ENCODE peak calls at places on chromosomes 2 and 18, in five cellular contexts. One of them, this sample, is unnamed.

GRCh38 chr18:63137999-63138448 is 181.5 kb downstream of the BCL2 start:
- DNase-seq in colonic mucosa: no peak
- DNase-seq in transverse colon: no peak
- DNase-seq in fibroblast of pulmonary artery: peak
- DNase-seq in GM20000: no peak
- DNase-seq in this sample: no peak

GRCh38 chr2:47070155-47070919 is 84.8 kb downstream of the STPG4 start:
- DNase-seq in colonic mucosa: peak
- DNase-seq in transverse colon: no peak
- DNase-seq in fibroblast of pulmonary artery: no peak
- DNase-seq in GM20000: no peak
- DNase-seq in this sample: no peak

GRCh38 chr2:184596819-184597411 is 1.4 kb upstream of the ZNF804A start:
- DNase-seq in colonic mucosa: no peak
- DNase-seq in transverse colon: no peak
- DNase-seq in fibroblast of pulmonary artery: peak
- DNase-seq in GM20000: peak
- DNase-seq in this sample: no peak

GRCh38 chr2:46275995-46276394 is 21.2 kb upstream of the EPAS1 start:
- DNase-seq in colonic mucosa: peak
- DNase-seq in transverse colon: peak
- DNase-seq in fibroblast of pulmonary artery: peak
- DNase-seq in GM20000: no peak
- DNase-seq in this sample: no peak

GRCh38 chr2:232039086-232039485 is 77.6 kb downstream of the DIS3L2 start:
- DNase-seq in colonic mucosa: no peak
- DNase-seq in transverse colon: no peak
- DNase-seq in fibroblast of pulmonary artery: no peak
- DNase-seq in GM20000: no peak
- DNase-seq in this sample: no peak

GRCh38 chr2:132670961-132671781 is 1.2 kb upstream of the LYPD1 start:
- DNase-seq in colonic mucosa: no peak
- DNase-seq in transverse colon: no peak
- DNase-seq in fibroblast of pulmonary artery: peak
- DNase-seq in GM20000: no peak
- DNase-seq in this sample: peak

GRCh38 chr2:104863229-104863584 is 9.3 kb downstream of the POU3F3 start:
- DNase-seq in colonic mucosa: no peak
- DNase-seq in transverse colon: no peak
- DNase-seq in fibroblast of pulmonary artery: no peak
- DNase-seq in GM20000: peak
- DNase-seq in this sample: no peak

GRCh38 chr2:135851858-135852257 is 14.9 kb upstream of the LCT start:
- DNase-seq in colonic mucosa: no peak
- DNase-seq in transverse colon: no peak
- DNase-seq in fibroblast of pulmonary artery: no peak
- DNase-seq in GM20000: no peak
- DNase-seq in this sample: no peak

GRCh38 chr18:40048253-40048652 is 1906.8 kb upstream of the PIK3C3 start:
- DNase-seq in colonic mucosa: no peak
- DNase-seq in transverse colon: no peak
- DNase-seq in fibroblast of pulmonary artery: no peak
- DNase-seq in GM20000: no peak
- DNase-seq in this sample: no peak

GRCh38 chr2:11163439-11164317 is 8.4 kb downstream of the SLC66A3 start:
- DNase-seq in colonic mucosa: no peak
- DNase-seq in transverse colon: no peak
- DNase-seq in fibroblast of pulmonary artery: no peak
- DNase-seq in GM20000: no peak
- DNase-seq in this sample: no peak

GRCh38 chr2:175309799-175310198 is 128.3 kb upstream of the ATP5MC3 start:
- DNase-seq in colonic mucosa: no peak
- DNase-seq in transverse colon: peak
- DNase-seq in fibroblast of pulmonary artery: peak
- DNase-seq in GM20000: peak
- DNase-seq in this sample: peak

GRCh38 chr2:109448946-109449788 is 164.6 kb downstream of the SEPTIN10 start:
- DNase-seq in colonic mucosa: no peak
- DNase-seq in transverse colon: peak
- DNase-seq in fibroblast of pulmonary artery: no peak
- DNase-seq in GM20000: no peak
- DNase-seq in this sample: no peak

GRCh38 chr2:199273043-199273647 is 184.6 kb downstream of the SATB2 start:
- DNase-seq in colonic mucosa: no peak
- DNase-seq in transverse colon: no peak
- DNase-seq in fibroblast of pulmonary artery: peak
- DNase-seq in GM20000: no peak
- DNase-seq in this sample: no peak

GRCh38 chr2:9400268-9401058 is 22.9 kb downstream of the ITGB1BP1 start:
- DNase-seq in colonic mucosa: no peak
- DNase-seq in transverse colon: no peak
- DNase-seq in fibroblast of pulmonary artery: no peak
- DNase-seq in GM20000: no peak
- DNase-seq in this sample: no peak

GRCh38 chr2:173831312-173832229 is 133.6 kb downstream of the SP3 start:
- DNase-seq in colonic mucosa: peak
- DNase-seq in transverse colon: peak
- DNase-seq in fibroblast of pulmonary artery: peak
- DNase-seq in GM20000: no peak
- DNase-seq in this sample: no peak

GRCh38 chr2:1607236-1607920 is 136.9 kb downstream of the PXDN start:
- DNase-seq in colonic mucosa: no peak
- DNase-seq in transverse colon: no peak
- DNase-seq in fibroblast of pulmonary artery: no peak
- DNase-seq in GM20000: no peak
- DNase-seq in this sample: no peak

GRCh38 chr2:5777089-5777488 is 84.9 kb downstream of the SOX11 start:
- DNase-seq in colonic mucosa: no peak
- DNase-seq in transverse colon: no peak
- DNase-seq in fibroblast of pulmonary artery: no peak
- DNase-seq in GM20000: no peak
- DNase-seq in this sample: no peak

GRCh38 chr2:234326694-234327093 is 170.2 kb downstream of the ARL4C start:
- DNase-seq in colonic mucosa: no peak
- DNase-seq in transverse colon: no peak
- DNase-seq in fibroblast of pulmonary artery: no peak
- DNase-seq in GM20000: no peak
- DNase-seq in this sample: no peak

GRCh38 chr2:144472046-144472412 is 47.9 kb downstream of the ZEB2 start:
- DNase-seq in colonic mucosa: no peak
- DNase-seq in transverse colon: no peak
- DNase-seq in fibroblast of pulmonary artery: no peak
- DNase-seq in GM20000: no peak
- DNase-seq in this sample: no peak

GRCh38 chr2:127685410-127686110 is 10.2 kb upstream of the LIMS2 start:
- DNase-seq in colonic mucosa: no peak
- DNase-seq in transverse colon: no peak
- DNase-seq in fibroblast of pulmonary artery: no peak
- DNase-seq in GM20000: no peak
- DNase-seq in this sample: no peak

GRCh38 chr18:53906681-53907080 is 317.8 kb downstream of the MBD2 start:
- DNase-seq in colonic mucosa: no peak
- DNase-seq in transverse colon: no peak
- DNase-seq in fibroblast of pulmonary artery: peak
- DNase-seq in GM20000: no peak
- DNase-seq in this sample: no peak

GRCh38 chr2:189056200-189057106 is 82.3 kb downstream of the COL3A1 start:
- DNase-seq in colonic mucosa: no peak
- DNase-seq in transverse colon: no peak
- DNase-seq in fibroblast of pulmonary artery: peak
- DNase-seq in GM20000: no peak
- DNase-seq in this sample: no peak

GRCh38 chr2:235709124-235709813 is 215.4 kb downstream of the AGAP1 start:
- DNase-seq in colonic mucosa: peak
- DNase-seq in transverse colon: peak
- DNase-seq in fibroblast of pulmonary artery: no peak
- DNase-seq in GM20000: no peak
- DNase-seq in this sample: no peak

GRCh38 chr2:167478196-167478595 is 589.9 kb downstream of the XIRP2 start:
- DNase-seq in colonic mucosa: no peak
- DNase-seq in transverse colon: no peak
- DNase-seq in fibroblast of pulmonary artery: no peak
- DNase-seq in GM20000: no peak
- DNase-seq in this sample: no peak

GRCh38 chr18:45688113-45688512 is 35.9 kb upstream of the SLC14A1 start:
- DNase-seq in colonic mucosa: no peak
- DNase-seq in transverse colon: no peak
- DNase-seq in fibroblast of pulmonary artery: peak
- DNase-seq in GM20000: no peak
- DNase-seq in this sample: no peak

GRCh38 chr18:49021433-49022129 is 70.8 kb upstream of the SMAD7 start:
- DNase-seq in colonic mucosa: peak
- DNase-seq in transverse colon: peak
- DNase-seq in fibroblast of pulmonary artery: peak
- DNase-seq in GM20000: peak
- DNase-seq in this sample: peak

GRCh38 chr18:50117876-50118275 is 77.1 kb downstream of the MYO5B start:
- DNase-seq in colonic mucosa: no peak
- DNase-seq in transverse colon: no peak
- DNase-seq in fibroblast of pulmonary artery: no peak
- DNase-seq in GM20000: no peak
- DNase-seq in this sample: no peak

GRCh38 chr2:241868661-241869081 is 858 bp upstream of the RTP5 start:
- DNase-seq in colonic mucosa: no peak
- DNase-seq in transverse colon: no peak
- DNase-seq in fibroblast of pulmonary artery: no peak
- DNase-seq in GM20000: no peak
- DNase-seq in this sample: no peak

GRCh38 chr2:190378883-190379237 is 29.3 kb upstream of the MFSD6 start:
- DNase-seq in colonic mucosa: no peak
- DNase-seq in transverse colon: no peak
- DNase-seq in fibroblast of pulmonary artery: no peak
- DNase-seq in GM20000: no peak
- DNase-seq in this sample: no peak

GRCh38 chr2:164430166-164430783 is 191.0 kb downstream of the GRB14 start:
- DNase-seq in colonic mucosa: peak
- DNase-seq in transverse colon: no peak
- DNase-seq in fibroblast of pulmonary artery: peak
- DNase-seq in GM20000: peak
- DNase-seq in this sample: peak

GRCh38 chr2:207792244-207792785 is 22.6 kb upstream of the FZD5 start:
- DNase-seq in colonic mucosa: no peak
- DNase-seq in transverse colon: no peak
- DNase-seq in fibroblast of pulmonary artery: peak
- DNase-seq in GM20000: peak
- DNase-seq in this sample: no peak

GRCh38 chr2:207801259-207801658 is 31.6 kb upstream of the FZD5 start:
- DNase-seq in colonic mucosa: no peak
- DNase-seq in transverse colon: no peak
- DNase-seq in fibroblast of pulmonary artery: no peak
- DNase-seq in GM20000: no peak
- DNase-seq in this sample: no peak

GRCh38 chr2:207791579-207792243 is 22.0 kb upstream of the FZD5 start:
- DNase-seq in colonic mucosa: no peak
- DNase-seq in transverse colon: no peak
- DNase-seq in fibroblast of pulmonary artery: no peak
- DNase-seq in GM20000: no peak
- DNase-seq in this sample: no peak

GRCh38 chr2:207790898-207791297 is 21.2 kb upstream of the FZD5 start:
- DNase-seq in colonic mucosa: no peak
- DNase-seq in transverse colon: no peak
- DNase-seq in fibroblast of pulmonary artery: no peak
- DNase-seq in GM20000: no peak
- DNase-seq in this sample: no peak

GRCh38 chr2:207796585-207797350 is 27.1 kb upstream of the FZD5 start:
- DNase-seq in colonic mucosa: peak
- DNase-seq in transverse colon: peak
- DNase-seq in fibroblast of pulmonary artery: peak
- DNase-seq in GM20000: no peak
- DNase-seq in this sample: peak
- TF ChIP-seq CTCF in colonic mucosa: no peak
- TF ChIP-seq CTCF in transverse colon: no peak
- TF ChIP-seq CTCF in fibroblast of pulmonary artery: no peak
- TF ChIP-seq CTCF in GM20000: no peak
- TF ChIP-seq CTCF in this sample: no peak

DNA sequence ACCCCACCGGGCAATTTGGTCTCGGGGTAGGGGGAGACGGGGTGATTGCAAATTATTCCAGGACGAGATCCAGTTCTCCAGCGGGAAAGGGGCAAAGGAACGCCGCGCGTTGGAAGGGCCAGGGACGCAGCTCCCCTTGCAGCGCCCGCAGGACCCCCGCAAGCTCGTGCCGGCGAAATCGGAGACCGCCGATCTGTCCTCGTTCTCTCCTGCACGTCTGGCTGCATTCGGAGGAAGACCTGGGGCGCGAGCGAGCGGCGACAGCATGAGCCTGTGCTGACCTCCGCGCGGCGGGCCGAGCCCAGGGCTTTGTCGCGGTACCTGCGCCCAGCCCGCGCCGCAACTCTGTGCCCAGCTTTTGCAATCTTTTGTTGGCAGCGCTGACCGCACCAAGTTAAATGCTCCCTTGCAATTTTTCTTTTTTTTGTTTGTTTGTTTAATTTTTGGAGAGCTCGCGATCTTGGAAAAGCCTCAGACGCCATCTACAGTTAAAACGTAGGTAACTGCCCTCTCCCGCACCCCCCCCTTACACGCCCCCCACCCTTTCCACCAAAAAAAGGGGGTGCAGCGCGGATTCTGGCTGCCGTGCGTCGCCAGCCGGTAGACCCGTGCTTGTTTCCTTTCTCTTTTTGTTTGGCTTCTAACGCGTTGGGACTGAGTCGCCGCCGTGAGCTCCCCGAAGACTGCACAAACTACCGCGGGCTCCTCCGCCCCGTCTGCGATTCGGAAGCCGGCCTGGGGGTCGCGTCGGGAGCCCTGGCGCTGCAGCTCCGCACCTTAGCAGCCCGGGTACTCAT is 653 bp downstream of the TRIB2 start:
- DNase-seq in colonic mucosa: peak
- DNase-seq in transverse colon: peak
- DNase-seq in fibroblast of pulmonary artery: peak
- DNase-seq in GM20000: peak
- DNase-seq in this sample: peak
- TF ChIP-seq CTCF in colonic mucosa: peak
- TF ChIP-seq CTCF in transverse colon: peak
- TF ChIP-seq CTCF in fibroblast of pulmonary artery: peak
- TF ChIP-seq CTCF in GM20000: no peak
- TF ChIP-seq CTCF in this sample: peak

DNA sequence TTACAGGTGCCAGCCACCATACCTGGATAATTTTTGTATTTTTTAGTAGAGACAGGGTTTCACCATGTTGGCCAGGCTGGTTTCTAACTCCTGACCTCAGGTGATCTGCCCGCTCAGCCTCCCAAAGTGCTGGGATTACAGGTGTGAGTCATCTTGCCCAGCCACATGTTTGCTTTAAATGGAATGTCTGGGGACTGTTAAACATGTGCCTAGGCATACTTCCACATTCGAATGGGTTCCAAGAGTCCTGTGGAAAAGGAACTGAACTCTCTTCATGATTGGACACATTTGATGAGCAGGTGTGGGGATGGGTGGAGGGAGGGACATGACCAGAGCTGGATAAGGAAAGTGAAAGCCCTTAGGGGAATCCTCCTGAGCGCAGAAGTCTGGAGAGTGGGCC is 58.4 kb upstream of the GREB1L start:
- DNase-seq in colonic mucosa: no peak
- DNase-seq in transverse colon: no peak
- DNase-seq in fibroblast of pulmonary artery: no peak
- DNase-seq in GM20000: no peak
- DNase-seq in this sample: no peak
- TF ChIP-seq CTCF in colonic mucosa: no peak
- TF ChIP-seq CTCF in transverse colon: no peak
- TF ChIP-seq CTCF in fibroblast of pulmonary artery: no peak
- TF ChIP-seq CTCF in GM20000: no peak
- TF ChIP-seq CTCF in this sample: no peak

GRCh38 chr2:96320326-96321229 is 4.5 kb upstream of the ITPRIPL1 start:
- DNase-seq in colonic mucosa: no peak
- DNase-seq in transverse colon: no peak
- DNase-seq in fibroblast of pulmonary artery: no peak
- DNase-seq in GM20000: no peak
- DNase-seq in this sample: no peak
- TF ChIP-seq CTCF in colonic mucosa: no peak
- TF ChIP-seq CTCF in transverse colon: no peak
- TF ChIP-seq CTCF in fibroblast of pulmonary artery: no peak
- TF ChIP-seq CTCF in GM20000: no peak
- TF ChIP-seq CTCF in this sample: no peak

This sample was measured in progenitor cell of endocrine pancreas.